ENCODE peak calls at places on chromosomes 2 and 18, in four cellular contexts. W, X, J and A are unnamed samples.

GRCh38 chr18:63322908-63323634 is 3.5 kb upstream of the BCL2 start:
- DNase-seq in W (no peak), X (no peak), J (peak; percentile 78), A (peak; percentile 85)

GRCh38 chr2:43293744-43294695 is 67.6 kb upstream of the ZFP36L2 start:
- DNase-seq in W (peak; percentile 97), X (no peak), J (peak; percentile 7), A (no peak)

GRCh38 chr2:40041983-40042382 is 262.9 kb upstream of the THUMPD2 start:
- DNase-seq in W (peak; percentile 74), X (no peak), J (no peak), A (no peak)

GRCh38 chr18:29060349-29060748 is 883.4 kb upstream of the CDH2 start:
- DNase-seq in W (no peak), X (no peak), J (no peak), A (no peak)

GRCh38 chr2:23480991-23481797 is 96.2 kb downstream of the KLHL29 start:
- DNase-seq in W (peak; percentile 50), X (no peak), J (no peak), A (no peak)

GRCh38 chr2:1990724-1991123 is 246.4 kb upstream of the PXDN start:
- DNase-seq in W (no peak), X (no peak), J (no peak), A (no peak)

GRCh38 chr2:18987021-18987420 is 371.4 kb downstream of the OSR1 start:
- DNase-seq in W (no peak), X (no peak), J (no peak), A (no peak)

GRCh38 chr2:72794572-72794971 is 31.3 kb downstream of the EXOC6B start:
- DNase-seq in W (no peak), X (no peak), J (no peak), A (no peak)

GRCh38 chr2:181457741-181458425 is 697 bp downstream of the ITGA4 start:
- DNase-seq in W (no peak), X (no peak), J (peak; percentile 50), A (peak; percentile 88)

GRCh38 chr2:108092886-108093285 is 106.6 kb downstream of the SLC5A7 start:
- DNase-seq in W (no peak), X (no peak), J (no peak), A (no peak)

GRCh38 chr2:108918941-108919341 is 70.1 kb downstream of the EDAR start:
- DNase-seq in W (no peak), X (no peak), J (no peak), A (no peak)

GRCh38 chr2:28096421-28096820 is 205.9 kb downstream of the BABAM2 start:
- DNase-seq in W (no peak), X (no peak), J (no peak), A (no peak)

GRCh38 chr2:167381349-167381748 is 493.1 kb downstream of the XIRP2 start:
- DNase-seq in W (no peak), X (no peak), J (peak; percentile 3), A (no peak)

GRCh38 chr2:1653137-1653789 is 91.1 kb downstream of the PXDN start:
- DNase-seq in W (peak; percentile 57), X (no peak), J (no peak), A (no peak)

GRCh38 chr18:8987250-8987649 is 115.2 kb upstream of the NDUFV2 start:
- DNase-seq in W (no peak), X (no peak), J (no peak), A (no peak)

GRCh38 chr2:95275601-95276243 is 1.5 kb downstream of the PROM2 start:
- DNase-seq in W (no peak), X (no peak), J (no peak), A (no peak)

GRCh38 chr2:140851258-140851657 is 1279.6 kb downstream of the LRP1B start:
- DNase-seq in W (no peak), X (no peak), J (no peak), A (no peak)

GRCh38 chr18:6052449-6052913 is 157.2 kb upstream of the TMEM200C start:
- DNase-seq in W (no peak), X (no peak), J (no peak), A (no peak)

GRCh38 chr2:222311978-222312738 is 13.4 kb upstream of the PAX3 start:
- DNase-seq in W (no peak), X (no peak), J (no peak), A (no peak)

GRCh38 chr2:234911271-234911670 is 40.5 kb upstream of the SH3BP4 start:
- DNase-seq in W (peak; percentile 74), X (no peak), J (no peak), A (no peak)

GRCh38 chr2:33494877-33495641 is 18.6 kb downstream of the RASGRP3 start:
- DNase-seq in W (no peak), X (no peak), J (no peak), A (no peak)

GRCh38 chr18:53798516-53798915 is 426.0 kb downstream of the MBD2 start:
- DNase-seq in W (no peak), X (no peak), J (no peak), A (no peak)